ENCODE peak calls at places on chromosome 3, in four cellular contexts. U is activated B cell treated with CpG ODN at 0.5 μM for 24 hours, V is ELF-1, D is hypothalamus. J is an unnamed sample.

GRCh38 chr3:189392969-189393368 is 221.2 kb downstream of the TPRG1 start:
- DNase-seq in U (no peak), V (peak), D (no peak), J (no peak)

GRCh38 chr3:59695858-59696257 is 646.0 kb upstream of the CFAP20DC start:
- DNase-seq in U (no peak), V (no peak), D (no peak), J (no peak)

GRCh38 chr3:13851997-13852637 is 27.8 kb downstream of the WNT7A start:
- DNase-seq in U (no peak), V (no peak), D (no peak), J (no peak)

GRCh38 chr3:183536238-183536880 is 19.1 kb downstream of the KLHL6 start:
- DNase-seq in U (no peak), V (no peak), D (no peak), J (no peak)

GRCh38 chr3:141930801-141931200 is 54.4 kb downstream of the ATP1B3 start:
- DNase-seq in U (no peak), V (no peak), D (no peak), J (no peak)

GRCh38 chr3:3177861-3178497 is 1.5 kb downstream of the CRBN start:
- DNase-seq in U (no peak), V (no peak), D (no peak), J (no peak)

GRCh38 chr3:57582470-57583168 is 14.5 kb downstream of the ARF4 start:
- DNase-seq in U (no peak), V (peak), D (no peak), J (no peak)

GRCh38 chr3:32817195-32817560 is 619 bp upstream of the TRIM71 start:
- DNase-seq in U (no peak), V (peak), D (peak), J (peak)

GRCh38 chr3:115986555-115987207 is 363.4 kb downstream of the GAP43 start:
- DNase-seq in U (no peak), V (peak), D (no peak), J (peak)

GRCh38 chr3:45320986-45321385 is 67.4 kb upstream of the LARS2 start:
- DNase-seq in U (no peak), V (no peak), D (no peak), J (no peak)

GRCh38 chr3:195839260-195840010 is 27.7 kb upstream of the MUC4 start:
- DNase-seq in U (no peak), V (peak), D (no peak), J (peak)

GRCh38 chr3:143963946-143964345 is 7.7 kb upstream of the DIPK2A start:
- DNase-seq in U (no peak), V (no peak), D (no peak), J (no peak)

GRCh38 chr3:112463250-112463649 is 36.0 kb downstream of the BTLA start:
- DNase-seq in U (no peak), V (no peak), D (no peak), J (no peak)